ENCODE peak calls at places on chromosomes 4 and X, in four cellular contexts. One of them, this sample, is unnamed.

GRCh38 chr4:186700746-186701145 is 22.9 kb downstream of the FAT1 start:
- DNase-seq in mesothelial cell of epicardium: no peak
- DNase-seq in heart right ventricle: peak
- DNase-seq in left cardiac atrium: peak
- DNase-seq in this sample: no peak

GRCh38 chrX:103398321-103398937 is 22.1 kb downstream of the BEX3 start:
- DNase-seq in mesothelial cell of epicardium: no peak
- DNase-seq in heart right ventricle: no peak
- DNase-seq in left cardiac atrium: no peak
- DNase-seq in this sample: no peak

GRCh38 chrX:9626379-9626778 is 139.3 kb downstream of the GPR143 start:
- DNase-seq in left cardiac atrium: no peak
- DNase-seq in mesothelial cell of epicardium: no peak
- DNase-seq in heart right ventricle: no peak
- DNase-seq in this sample: no peak

GRCh38 chr4:140163029-140163810 is 9.2 kb upstream of the MAML3 start:
- DNase-seq in mesothelial cell of epicardium: no peak
- DNase-seq in left cardiac atrium: peak
- DNase-seq in heart right ventricle: peak
- DNase-seq in this sample: no peak

GRCh38 chr4:176676901-176677300 is 115.8 kb downstream of the VEGFC start:
- DNase-seq in heart right ventricle: peak
- DNase-seq in mesothelial cell of epicardium: no peak
- DNase-seq in left cardiac atrium: no peak
- DNase-seq in this sample: no peak

GRCh38 chr4:99395595-99396364 is 39.4 kb downstream of the ADH7 start:
- DNase-seq in heart right ventricle: no peak
- DNase-seq in left cardiac atrium: no peak
- DNase-seq in mesothelial cell of epicardium: no peak
- DNase-seq in this sample: no peak

GRCh38 chr4:6463311-6464289 is 8.8 kb downstream of the PPP2R2C start:
- DNase-seq in mesothelial cell of epicardium: no peak
- DNase-seq in heart right ventricle: no peak
- DNase-seq in left cardiac atrium: no peak
- DNase-seq in this sample: no peak

GRCh38 chr4:1600811-1601532 is 83.1 kb downstream of the FAM53A start:
- DNase-seq in mesothelial cell of epicardium: no peak
- DNase-seq in heart right ventricle: no peak
- DNase-seq in left cardiac atrium: peak
- DNase-seq in this sample: no peak

GRCh38 chr4:41939016-41939623 is 3.9 kb downstream of the TMEM33 start:
- DNase-seq in left cardiac atrium: no peak
- DNase-seq in mesothelial cell of epicardium: no peak
- DNase-seq in heart right ventricle: no peak
- DNase-seq in this sample: no peak

GRCh38 chr4:158209825-158210807 is at the start of gene TMEM144:
- DNase-seq in heart right ventricle: peak
- DNase-seq in mesothelial cell of epicardium: peak
- DNase-seq in left cardiac atrium: peak
- DNase-seq in this sample: peak

GRCh38 chrX:2628751-2629315 is 62.3 kb upstream of the CD99 start:
- DNase-seq in mesothelial cell of epicardium: no peak
- DNase-seq in heart right ventricle: no peak
- DNase-seq in left cardiac atrium: no peak
- DNase-seq in this sample: no peak

GRCh38 chr4:161178310-161178709 is 985.5 kb downstream of the FSTL5 start:
- DNase-seq in heart right ventricle: no peak
- DNase-seq in left cardiac atrium: no peak
- DNase-seq in mesothelial cell of epicardium: no peak
- DNase-seq in this sample: no peak

GRCh38 chrX:2451456-2452316 is 49.1 kb downstream of the DHRSX start:
- DNase-seq in left cardiac atrium: no peak
- DNase-seq in heart right ventricle: no peak
- DNase-seq in mesothelial cell of epicardium: no peak
- DNase-seq in this sample: no peak

GRCh38 chr4:181659202-181659601 is 584.0 kb upstream of the TENM3 start:
- DNase-seq in mesothelial cell of epicardium: no peak
- DNase-seq in heart right ventricle: no peak
- DNase-seq in left cardiac atrium: no peak
- DNase-seq in this sample: no peak

GRCh38 chr4:173237152-173237551 is 68.5 kb downstream of the GALNT7 start:
- DNase-seq in mesothelial cell of epicardium: no peak
- DNase-seq in heart right ventricle: no peak
- DNase-seq in left cardiac atrium: no peak
- DNase-seq in this sample: no peak

GRCh38 chrX:122868626-122869025 is 315.5 kb upstream of the GRIA3 start:
- DNase-seq in mesothelial cell of epicardium: no peak
- DNase-seq in heart right ventricle: peak
- DNase-seq in left cardiac atrium: no peak
- DNase-seq in this sample: no peak

GRCh38 chr4:147760695-147761094 is 28.8 kb downstream of the ARHGAP10 start:
- DNase-seq in mesothelial cell of epicardium: no peak
- DNase-seq in left cardiac atrium: no peak
- DNase-seq in heart right ventricle: no peak
- DNase-seq in this sample: no peak

GRCh38 chr4:147984065-147984777 is 252.3 kb downstream of the ARHGAP10 start:
- DNase-seq in mesothelial cell of epicardium: no peak
- DNase-seq in heart right ventricle: peak
- DNase-seq in left cardiac atrium: peak
- DNase-seq in this sample: no peak

GRCh38 chr4:88315460-88316017 is 31.2 kb upstream of the PPM1K start:
- DNase-seq in left cardiac atrium: no peak
- DNase-seq in heart right ventricle: no peak
- DNase-seq in mesothelial cell of epicardium: no peak
- DNase-seq in this sample: no peak

GRCh38 chrX:114611018-114611619 is 27.2 kb downstream of the HTR2C start:
- DNase-seq in heart right ventricle: peak
- DNase-seq in left cardiac atrium: no peak
- DNase-seq in mesothelial cell of epicardium: no peak
- DNase-seq in this sample: peak

GRCh38 chr4:70759627-70760026 is 37.9 kb downstream of the RUFY3 start:
- DNase-seq in mesothelial cell of epicardium: no peak
- DNase-seq in left cardiac atrium: no peak
- DNase-seq in heart right ventricle: no peak
- DNase-seq in this sample: no peak

GRCh38 chr4:67320645-67321044 is 224.7 kb downstream of the CENPC start:
- DNase-seq in mesothelial cell of epicardium: no peak
- DNase-seq in left cardiac atrium: no peak
- DNase-seq in heart right ventricle: no peak
- DNase-seq in this sample: no peak